ENCODE peak calls at places on chromosomes 1 and 21, in ten cellular contexts. L is HCT116, Q is PC-3, N is OCI-LY7, X is IMR-90, P is K562, T is neural progenitor cell, Z is hepatocyte, E is mesendoderm, G is fibroblast of lung. S is an unnamed sample.

GRCh38 chr1:7515896-7516295 is 255.2 kb upstream of the VAMP3 start:
- DNase-seq in X (no peak), P (no peak), L (no peak), Q (no peak), Z (no peak), G (no peak), E (no peak), T (no peak), N (no peak), S (no peak)

GRCh38 chr1:45097079-45097478 is 85.0 kb downstream of the UROD start:
- DNase-seq in P (no peak), Z (no peak), T (no peak), Q (no peak), X (no peak), G (no peak), L (no peak), N (no peak), E (no peak), S (no peak)

GRCh38 chr1:147851149-147851548 is 51.4 kb upstream of the GJA8 start:
- DNase-seq in X (peak; percentile 13), Q (peak; percentile 94), T (no peak), N (no peak), E (no peak), P (peak; percentile 65), Z (peak; percentile 55), L (no peak), G (no peak), S (peak; percentile 25)

GRCh38 chr1:216700779-216701178 is 22.4 kb downstream of the ESRRG start:
- DNase-seq in Q (peak; percentile 33), P (no peak), Z (no peak), L (no peak), E (peak; percentile 22), T (no peak), N (no peak), X (peak; percentile 31), G (no peak), S (peak; percentile 41)

GRCh38 chr1:2556277-2557145 is at the start of gene TNFRSF14:
- DNase-seq in Q (peak; percentile 51), G (peak; percentile 56), T (peak; percentile 47), X (peak; percentile 35), Z (peak; percentile 66), P (no peak), E (no peak), L (no peak), N (peak; percentile 70), S (no peak)

GRCh38 chr1:31855038-31855845 is 39.4 kb upstream of the SPOCD1 start:
- DNase-seq in X (peak; percentile 75), Z (peak; percentile 67), T (no peak), N (no peak), L (no peak), E (no peak), P (peak; percentile 26), G (peak; percentile 61), Q (peak; percentile 56), S (peak; percentile 51)

GRCh38 chr1:228072658-228073043 is 9.9 kb upstream of the ARF1 start:
- DNase-seq in P (no peak), E (no peak), T (no peak), Q (no peak), L (no peak), X (no peak), N (no peak), G (no peak), Z (no peak), S (no peak)

GRCh38 chr1:232143315-232143886 is 486.5 kb downstream of the SIPA1L2 start:
- DNase-seq in E (peak; percentile 75), N (no peak), Z (no peak), L (no peak), T (peak; percentile 44), P (no peak), Q (no peak), X (no peak), G (no peak), S (no peak)

GRCh38 chr21:44917446-44918106 is 3.1 kb downstream of the ITGB2 start:
- DNase-seq in N (no peak), L (no peak), E (no peak), G (no peak), X (no peak), Q (no peak), Z (no peak), T (no peak), P (no peak), S (no peak)

GRCh38 chr1:184691719-184692324 is 62.8 kb downstream of the EDEM3 start:
- DNase-seq in X (peak; percentile 68), N (peak; percentile 24), L (peak; percentile 13), T (peak; percentile 62), G (peak; percentile 72), E (peak; percentile 68), Z (peak; percentile 65), Q (peak; percentile 53), P (peak; percentile 44), S (peak; percentile 46)

GRCh38 chr21:45324430-45325205 is 36.9 kb upstream of the POFUT2 start:
- DNase-seq in G (no peak), X (no peak), E (peak; percentile 58), T (no peak), N (no peak), L (no peak), Q (no peak), P (no peak), Z (no peak), S (no peak)

GRCh38 chr21:39348355-39349210 is at the start of gene HMGN1:
- DNase-seq in L (no peak), N (peak; percentile 86), E (peak; percentile 94), X (peak; percentile 86), G (peak; percentile 62), Z (peak; percentile 97), T (peak; percentile 97), P (peak; percentile 97), Q (peak; percentile 67), S (peak; percentile 66)

GRCh38 chr1:198088360-198089071 is 68.3 kb upstream of the NEK7 start:
- DNase-seq in Q (peak; percentile 56), X (peak; percentile 75), Z (peak; percentile 41), N (peak; percentile 47), E (peak; percentile 59), L (peak; percentile 28), G (peak; percentile 73), P (peak; percentile 61), T (peak; percentile 33), S (peak; percentile 88)

GRCh38 chr21:32958288-32958992 is 67.3 kb upstream of the OLIG2 start:
- DNase-seq in X (no peak), Q (peak; percentile 55), E (peak; percentile 28), G (no peak), P (no peak), Z (no peak), N (no peak), T (no peak), L (no peak), S (no peak)

GRCh38 chr1:26429741-26430140 is 2.4 kb upstream of the DHDDS start:
- DNase-seq in Z (no peak), E (peak; percentile 55), T (peak; percentile 92), X (no peak), N (no peak), Q (no peak), L (no peak), P (no peak), G (no peak), S (no peak)

GRCh38 chr1:226862900-226863299 is 7.5 kb upstream of the PSEN2 start:
- DNase-seq in T (no peak), N (no peak), G (peak; percentile 73), E (no peak), X (peak; percentile 73), Z (no peak), P (no peak), L (no peak), Q (peak; percentile 63), S (peak; percentile 57)

GRCh38 chr1:162056043-162056442 is 13.4 kb upstream of the NOS1AP start:
- DNase-seq in X (peak; percentile 67), E (peak; percentile 85), P (peak; percentile 70), T (peak; percentile 83), Z (peak; percentile 77), N (peak; percentile 39), Q (peak; percentile 89), G (peak; percentile 75), L (peak; percentile 74), S (peak; percentile 29)
- H3K4me2 ChIP-seq in X (no peak overlapping the region), E (no peak overlapping the region), P (no peak overlapping the region), T (no peak overlapping the region), Z (no peak overlapping the region), N (no peak overlapping the region), Q (peak overlapping the region; percentile 42), G (no peak overlapping the region), L (peak overlapping the region; percentile 20), S (no peak overlapping the region)

GRCh38 chr21:22438428-22439086 is 1440.3 kb downstream of the NCAM2 start:
- DNase-seq in L (no peak), N (no peak), Q (no peak), X (no peak), G (no peak), P (no peak), T (no peak), E (no peak), Z (no peak), S (no peak)
- H3K4me2 ChIP-seq in L (no peak overlapping the region), N (peak overlapping the region; percentile 10), Q (peak overlapping the region; percentile 42), X (no peak overlapping the region), G (no peak overlapping the region), P (no peak overlapping the region), T (no peak overlapping the region), E (no peak overlapping the region), Z (no peak overlapping the region), S (no peak overlapping the region)

DNA sequence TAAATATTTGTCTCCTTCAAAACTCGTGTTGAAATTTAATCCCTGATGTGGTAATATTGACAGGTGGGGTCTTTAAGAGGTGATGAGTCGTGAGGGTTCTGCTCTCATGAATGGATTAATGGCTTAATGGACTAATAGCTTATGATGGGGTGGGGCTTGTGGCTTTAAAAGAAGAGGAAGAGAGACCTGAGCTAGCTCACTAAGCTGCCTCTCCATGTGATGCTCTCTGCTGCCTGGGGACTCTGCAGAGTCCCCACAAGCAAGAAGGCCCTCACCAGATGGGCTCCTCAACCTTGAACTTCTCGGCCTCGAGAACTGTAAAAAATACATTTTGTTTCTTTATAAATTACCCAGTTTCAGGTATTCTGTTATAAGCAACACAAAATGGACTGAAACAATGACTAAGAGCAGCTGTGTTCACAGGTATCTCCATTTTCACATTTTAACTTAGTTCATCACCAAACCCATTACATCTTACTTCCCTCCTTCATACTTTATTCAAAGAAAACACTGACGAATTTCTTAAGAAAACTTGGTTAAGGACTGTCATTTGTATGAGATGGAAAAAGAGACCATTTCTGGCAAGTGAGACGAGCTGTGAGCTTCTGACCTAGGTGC is 12.1 kb upstream of the AIM2 start:
- DNase-seq in N (no peak), Q (no peak), Z (no peak), L (no peak), X (no peak), E (no peak), T (no peak), P (no peak), G (peak; percentile 14), S (no peak)
- H3K4me2 ChIP-seq in N (no peak overlapping the region), Q (no peak overlapping the region), Z (no peak overlapping the region), L (no peak overlapping the region), X (no peak overlapping the region), E (no peak overlapping the region), T (no peak overlapping the region), P (no peak overlapping the region), G (no peak overlapping the region), S (peak overlapping the region; percentile 35)

DNA sequence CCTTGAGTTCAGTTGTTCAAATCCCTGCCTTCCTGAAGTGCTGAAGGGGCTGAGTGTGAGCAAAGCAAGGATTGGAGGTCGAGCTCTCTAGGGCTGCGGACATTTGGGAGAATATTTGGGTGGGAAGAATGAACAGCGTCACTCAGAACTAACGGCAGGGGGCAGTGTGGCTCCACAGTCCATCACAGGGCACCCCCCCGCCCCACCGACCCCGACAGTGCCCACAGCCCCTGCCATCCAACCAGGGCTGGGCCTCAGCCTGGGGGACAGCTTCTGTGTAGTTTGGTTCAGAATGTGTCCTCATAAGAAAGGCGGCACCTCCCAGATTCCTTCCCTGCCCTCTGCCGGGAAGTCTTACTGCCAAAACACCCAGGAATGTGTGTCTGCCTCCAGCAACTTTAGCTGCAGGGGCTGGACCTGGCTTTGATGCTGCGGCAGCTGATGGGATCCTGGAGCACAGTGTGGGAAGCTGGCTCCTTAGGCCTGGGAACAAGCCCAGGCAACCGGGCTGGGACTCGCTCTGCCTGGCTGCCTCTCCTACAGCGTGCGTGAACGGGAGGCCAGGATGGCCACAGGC is 104.8 kb upstream of the TMPRSS2 start:
- DNase-seq in X (peak; percentile 90), E (peak; percentile 82), G (peak; percentile 96), N (peak; percentile 41), L (no peak), Z (peak; percentile 80), T (peak; percentile 84), P (peak; percentile 52), Q (peak; percentile 93), S (peak; percentile 98)
- H3K4me2 ChIP-seq in X (peak overlapping the region; percentile 32), E (no peak overlapping the region), G (peak overlapping the region; percentile 26), N (peak overlapping the region; percentile 24), L (peak overlapping the region; percentile 64), Z (peak overlapping the region; percentile 70), T (peak overlapping the region; percentile 32), P (no peak overlapping the region), Q (peak overlapping the region; percentile 79), S (peak overlapping the region; percentile 61)